ENCODE peak calls at places on chromosome 15, in seven cellular contexts. R is endothelial cell of umbilical vein, M is fibroblast of lung, V is neural progenitor cell, J is pancreas, C is cardiac muscle cell, K is ovary. U is an unnamed sample. For H3K27me3 and H3K4me1, the result is how much of the 10 kb centered on the place peaks cover.

GRCh38 chr15:67189326-67190051 is 65.0 kb downstream of the AAGAB start:
- DNase-seq in R (no peak), M (no peak), V (no peak), J (no peak), C (no peak), K (peak), U (no peak)

GRCh38 chr15:94080416-94080815 is 150.9 kb upstream of the MCTP2 start:
- DNase-seq in R (no peak), M (peak), V (no peak), J (no peak), C (no peak), K (no peak), U (no peak)

GRCh38 chr15:85024509-85025336 is 43.1 kb downstream of the PDE8A start:
- DNase-seq in R (no peak), M (peak), V (no peak), J (no peak), C (peak), K (no peak), U (no peak)

GRCh38 chr15:71115567-71116351 is 488 bp downstream of the THSD4 start:
- DNase-seq in R (no peak), M (peak), V (peak), J (peak), C (peak), K (peak), U (peak)

GRCh38 chr15:45664451-45664850 is 29.6 kb downstream of the SQOR start:
- DNase-seq in R (no peak), M (peak), V (no peak), J (no peak), C (no peak), K (no peak), U (no peak)

GRCh38 chr15:64856429-64857145 is 14.9 kb downstream of the PLEKHO2 start:
- DNase-seq in R (peak), M (peak), V (peak), J (no peak), C (peak), K (peak), U (no peak)

GRCh38 chr15:95557226-95558046 is 773.1 kb upstream of the NR2F2 start:
- DNase-seq in R (peak), M (peak), V (no peak), J (no peak), C (peak), K (no peak), U (no peak)

GRCh38 chr15:68493629-68494028 is 61.7 kb upstream of the ITGA11 start:
- DNase-seq in R (no peak), M (no peak), V (no peak), J (no peak), C (no peak), K (no peak), U (no peak)

GRCh38 chr15:90213818-90214204 is 12.7 kb downstream of the SEMA4B start:
- DNase-seq in R (no peak), M (no peak), V (no peak), J (no peak), C (no peak), K (no peak), U (no peak)

GRCh38 chr15:70820214-70820613 is 33.7 kb downstream of the LARP6 start:
- DNase-seq in R (no peak), M (no peak), V (no peak), J (no peak), C (no peak), K (no peak), U (no peak)

GRCh38 chr15:92811514-92811913 is 88.6 kb upstream of the CHD2 start:
- DNase-seq in R (no peak), M (no peak), V (no peak), J (peak), C (no peak), K (no peak), U (peak)

GRCh38 chr15:50425219-50425618 is 1.0 kb downstream of the USP8 start:
- DNase-seq in R (no peak), M (peak), V (peak), J (no peak), C (no peak), K (no peak), U (no peak)

DNA sequence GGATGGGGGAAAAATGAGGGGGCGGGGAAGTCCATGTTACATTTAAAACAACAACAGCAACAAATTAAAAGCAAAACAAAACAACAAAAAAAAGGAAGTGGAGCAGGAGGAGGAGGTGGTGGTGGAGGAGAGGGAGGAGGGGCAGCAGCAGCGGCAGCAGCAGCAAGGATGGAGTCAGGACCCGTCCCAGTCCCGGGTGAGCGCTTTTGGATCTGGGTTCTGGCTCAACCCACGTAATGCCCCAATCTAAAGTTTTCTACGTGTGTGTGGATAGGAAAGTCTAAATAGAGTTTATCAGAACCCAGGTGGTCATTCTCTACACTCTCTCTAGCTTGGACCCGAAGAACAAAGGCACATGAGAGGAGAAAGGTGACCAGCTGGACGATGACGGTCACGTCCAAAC is 721 bp upstream of the ISL2 start:
- DNase-seq in R (no peak), M (peak), V (peak), J (no peak), C (no peak), K (no peak), U (no peak)
- H3K27me3 ChIP-seq in R (under half), M (half or more), V (half or more), J (under half), C (half or more), K (under half), U (half or more)

DNA sequence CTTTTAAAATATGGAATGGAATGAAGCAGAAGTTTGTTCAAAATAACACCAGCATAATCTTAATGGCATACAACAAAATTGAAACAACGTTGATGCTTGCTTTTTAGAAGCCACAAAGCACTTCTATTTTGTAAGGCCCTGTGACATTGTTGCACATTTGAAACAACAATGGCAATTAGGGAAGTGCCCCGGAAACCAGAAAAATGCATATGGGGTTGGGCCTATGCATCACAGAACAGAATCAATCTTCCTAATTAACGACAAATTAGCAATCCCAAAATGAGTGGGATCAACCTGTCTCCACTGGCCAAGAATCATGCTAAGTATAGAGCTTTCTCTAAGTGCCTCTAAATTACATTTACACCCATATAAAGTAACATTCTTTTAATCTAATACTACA is 168.9 kb downstream of the MEIS2 start:
- DNase-seq in R (no peak), M (no peak), V (no peak), J (no peak), C (no peak), K (no peak), U (no peak)
- TF ChIP-seq CTCF in R (no peak), M (no peak), V (no peak), J (no peak), C (no peak), K (no peak), U (no peak)

GRCh38 chr15:88004379-88004778 is 252.2 kb downstream of the NTRK3 start:
- DNase-seq in R (no peak), M (no peak), V (no peak), J (no peak), C (no peak), K (no peak), U (no peak)
- H3K4me1 ChIP-seq in R (under half), M (under half), V (under half), J (under half), C (under half), K (under half), U (under half)

DNA sequence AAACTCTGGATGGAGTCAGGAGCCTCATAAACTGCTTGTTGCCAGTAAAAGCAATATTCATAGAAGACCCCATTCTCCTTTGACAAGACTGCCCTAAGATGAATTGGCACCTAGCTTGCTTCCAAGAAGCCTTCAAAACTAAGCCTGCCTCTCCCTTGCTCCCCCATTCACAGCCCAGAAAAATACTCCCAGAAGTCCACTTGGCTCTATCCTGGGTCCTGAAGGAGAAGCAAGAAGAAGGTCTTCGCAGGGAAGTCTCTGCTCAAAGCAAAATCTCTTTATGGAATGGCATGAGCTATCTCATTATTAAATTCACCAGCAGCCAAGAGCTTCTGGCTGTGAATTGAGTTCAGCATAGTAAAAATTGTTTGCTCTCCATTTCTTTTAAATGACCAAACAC is 230.2 kb upstream of the ARRDC4 start:
- DNase-seq in R (no peak), M (no peak), V (no peak), J (no peak), C (no peak), K (no peak), U (no peak)
- H3K27me3 ChIP-seq in R (under half), M (under half), V (under half), J (under half), C (under half), K (under half), U (under half)

GRCh38 chr15:88312941-88313579 is 56.5 kb upstream of the NTRK3 start:
- DNase-seq in R (no peak), M (no peak), V (no peak), J (no peak), C (no peak), K (no peak), U (no peak)

GRCh38 chr15:88309363-88309762 is 52.8 kb upstream of the NTRK3 start:
- DNase-seq in R (no peak), M (no peak), V (no peak), J (no peak), C (no peak), K (no peak), U (no peak)

GRCh38 chr15:88315221-88315878 is 58.8 kb upstream of the NTRK3 start:
- DNase-seq in R (no peak), M (no peak), V (no peak), J (no peak), C (no peak), K (no peak), U (no peak)
- TF ChIP-seq CTCF in R (no peak), M (no peak), V (no peak), J (no peak), C (no peak), K (no peak), U (no peak)

DNA sequence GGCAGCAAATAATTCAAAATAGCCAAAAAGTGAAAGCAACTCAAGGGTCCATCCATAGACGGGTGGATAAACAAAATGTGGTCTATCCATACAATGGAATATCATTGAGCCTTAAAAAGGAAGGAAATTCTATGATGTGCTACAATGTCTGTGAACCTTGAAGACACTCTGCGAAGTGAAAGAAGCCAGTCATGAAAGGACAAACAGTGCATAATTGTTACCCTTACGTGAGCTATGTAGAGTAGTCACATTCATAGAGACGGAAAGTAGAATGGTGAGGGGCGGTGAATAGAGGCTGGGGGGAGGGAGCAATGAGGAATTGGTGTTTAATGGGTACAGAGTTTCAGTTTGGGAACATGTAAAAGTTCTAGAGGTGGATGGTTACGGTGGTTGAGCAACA is 18.1 kb downstream of the IGF1R start:
- DNase-seq in R (no peak), M (no peak), V (no peak), J (no peak), C (no peak), K (no peak), U (no peak)
- H3K4me1 ChIP-seq in R (under half), M (under half), V (under half), J (under half), C (under half), K (under half), U (under half)

GRCh38 chr15:100881573-100882336 is 2.1 kb downstream of the ALDH1A3 start:
- DNase-seq in R (no peak), M (no peak), V (no peak), J (no peak), C (no peak), K (no peak), U (no peak)
- H3K27me3 ChIP-seq in R (under half), M (under half), V (half or more), J (under half), C (half or more), K (under half), U (under half)

GRCh38 chr15:22883196-22883595 is 44.7 kb downstream of the NIPA2 start:
- DNase-seq in R (no peak), M (no peak), V (no peak), J (no peak), C (no peak), K (no peak), U (no peak)

GRCh38 chr15:22881739-22882440 is 43.4 kb downstream of the NIPA2 start:
- DNase-seq in R (no peak), M (no peak), V (no peak), J (no peak), C (no peak), K (no peak), U (no peak)

GRCh38 chr15:22885105-22885504 is 46.6 kb downstream of the NIPA2 start:
- DNase-seq in R (no peak), M (no peak), V (no peak), J (no peak), C (no peak), K (no peak), U (peak)

GRCh38 chr15:22887157-22887951 is 48.9 kb downstream of the NIPA2 start:
- DNase-seq in R (no peak), M (peak), V (no peak), J (no peak), C (peak), K (no peak), U (no peak)

GRCh38 chr15:22884344-22884743 is 45.9 kb downstream of the NIPA2 start:
- DNase-seq in R (no peak), M (no peak), V (peak), J (no peak), C (no peak), K (no peak), U (no peak)
- TF ChIP-seq CTCF in R (peak), M (no peak), V (peak), J (no peak), C (peak), K (no peak), U (no peak)